ENCODE peak calls at places on chromosomes 1 and 21, in four cellular contexts. J is stomach, N is heart left ventricle, L is PC-9. P is an unnamed sample. For H3K36me3 and H3K4me1, the result is how much of the 10 kb centered on the place peaks cover.

GRCh38 chr1:115671176-115672062 is 29.6 kb downstream of the VANGL1 start:
- DNase-seq in J (no peak), N (no peak), L (peak), P (peak)

GRCh38 chr21:43369124-43369523 is 57.8 kb downstream of the SIK1 start:
- DNase-seq in J (no peak), N (no peak), L (no peak), P (no peak)

GRCh38 chr1:234724517-234725176 is 114.7 kb upstream of the IRF2BP2 start:
- DNase-seq in J (peak), N (peak), L (no peak), P (peak)

GRCh38 chr1:21624577-21625389 is 44.4 kb downstream of the RAP1GAP start:
- DNase-seq in J (peak), N (no peak), L (no peak), P (no peak)

GRCh38 chr1:150235436-150235851 is 468 bp downstream of the ANP32E start:
- DNase-seq in J (no peak), N (no peak), L (no peak), P (peak)

GRCh38 chr1:66316464-66317155 is 217.3 kb upstream of the SGIP1 start:
- DNase-seq in J (no peak), N (no peak), L (no peak), P (no peak)

GRCh38 chr1:96492236-96492635 is 229.3 kb upstream of the PTBP2 start:
- DNase-seq in J (no peak), N (no peak), L (no peak), P (no peak)

GRCh38 chr1:174999926-175000696 is at the start of gene CACYBP:
- DNase-seq in J (peak), N (no peak), L (no peak), P (no peak)

GRCh38 chr1:165697491-165697880 is 876 bp downstream of the ALDH9A1 start:
- DNase-seq in J (no peak), N (no peak), L (no peak), P (no peak)

GRCh38 chr1:188669715-188670114 is 1807.9 kb downstream of the BRINP3 start:
- DNase-seq in J (no peak), N (no peak), L (no peak), P (no peak)

GRCh38 chr21:20942523-20942922 is 55.7 kb upstream of the NCAM2 start:
- DNase-seq in J (no peak), N (no peak), L (no peak), P (no peak)

GRCh38 chr1:36175137-36176095 is 19.5 kb downstream of the MAP7D1 start:
- DNase-seq in J (peak), N (peak), L (no peak), P (no peak)

GRCh38 chr21:27425172-27425571 is 458.3 kb upstream of the ADAMTS5 start:
- DNase-seq in J (no peak), N (no peak), L (no peak), P (no peak)

GRCh38 chr1:103560427-103560826 is 11.0 kb upstream of the AMY2B start:
- DNase-seq in J (no peak), N (no peak), L (no peak), P (no peak)

GRCh38 chr1:65266501-65266900 is 42.8 kb upstream of the DNAJC6 start:
- DNase-seq in J (no peak), N (no peak), L (no peak), P (no peak)

GRCh38 chr1:114756949-114757454 is 782 bp downstream of the CSDE1 start:
- DNase-seq in J (peak), N (peak), L (peak), P (peak)

GRCh38 chr21:43467785-43468184 is 40.9 kb upstream of the SIK1 start:
- DNase-seq in J (no peak), N (peak), L (no peak), P (peak)

GRCh38 chr1:9340864-9341263 is 48.2 kb downstream of the SPSB1 start:
- DNase-seq in J (no peak), N (no peak), L (no peak), P (no peak)

GRCh38 chr1:223834660-223835263 is 11.0 kb downstream of the TP53BP2 start:
- DNase-seq in J (no peak), N (no peak), L (no peak), P (no peak)

GRCh38 chr21:45618846-45619485 is 24.6 kb upstream of the PCBP3 start:
- DNase-seq in J (no peak), N (no peak), L (no peak), P (no peak)

GRCh38 chr1:9615316-9616063 is 26.8 kb downstream of the TMEM201 start:
- DNase-seq in J (peak), N (no peak), L (peak), P (no peak)

GRCh38 chr1:110478886-110479285 is 27.9 kb downstream of the PROK1 start:
- DNase-seq in J (no peak), N (no peak), L (no peak), P (no peak)

GRCh38 chr1:30332100-30333094 is 391.0 kb downstream of the MATN1 start:
- DNase-seq in J (no peak), N (no peak), L (no peak), P (no peak)

GRCh38 chr1:93468681-93469080 is 20.8 kb downstream of the FNBP1L start:
- DNase-seq in J (no peak), N (no peak), L (no peak), P (no peak)

GRCh38 chr1:172351761-172352161 is 68.7 kb upstream of the C1orf105 start:
- DNase-seq in J (no peak), N (no peak), L (peak), P (no peak)

GRCh38 chr21:42878678-42878992 is 704 bp downstream of the WDR4 start:
- DNase-seq in J (no peak), N (no peak), L (no peak), P (no peak)

GRCh38 chr1:51280321-51281096 is 44.4 kb downstream of the RNF11 start:
- DNase-seq in J (no peak), N (no peak), L (no peak), P (no peak)

GRCh38 chr1:74426208-74426932 is 86.0 kb downstream of the LRRC53 start:
- DNase-seq in J (no peak), N (no peak), L (no peak), P (no peak)

GRCh38 chr1:175129997-175130648 is 62.5 kb downstream of the KIAA0040 start:
- DNase-seq in J (no peak), N (no peak), L (no peak), P (no peak)

GRCh38 chr1:64909021-64909420 is 57.3 kb downstream of the JAK1 start:
- DNase-seq in J (no peak), N (no peak), L (no peak), P (no peak)

GRCh38 chr1:19166066-19166465 is 44.0 kb downstream of the UBR4 start:
- DNase-seq in J (no peak), N (no peak), L (no peak), P (no peak)

GRCh38 chr1:175400811-175401210 is 208.2 kb upstream of the KIAA0040 start:
- DNase-seq in J (no peak), N (no peak), L (no peak), P (no peak)

GRCh38 chr1:20871419-20871818 is 84.3 kb upstream of the HP1BP3 start:
- DNase-seq in J (no peak), N (no peak), L (no peak), P (no peak)

GRCh38 chr1:41482906-41483895 is 1.3 kb downstream of the EDN2 start:
- DNase-seq in J (no peak), N (peak), L (no peak), P (no peak)

GRCh38 chr1:78145105-78145580 is 99.4 kb downstream of the GIPC2 start:
- DNase-seq in J (peak), N (peak), L (peak), P (peak)

GRCh38 chr1:52403566-52404115 is 582 bp downstream of the ORC1 start:
- DNase-seq in J (no peak), N (no peak), L (no peak), P (no peak)

GRCh38 chr1:219220945-219221344 is 47.3 kb downstream of the LYPLAL1 start:
- DNase-seq in J (no peak), N (peak), L (no peak), P (no peak)

DNA sequence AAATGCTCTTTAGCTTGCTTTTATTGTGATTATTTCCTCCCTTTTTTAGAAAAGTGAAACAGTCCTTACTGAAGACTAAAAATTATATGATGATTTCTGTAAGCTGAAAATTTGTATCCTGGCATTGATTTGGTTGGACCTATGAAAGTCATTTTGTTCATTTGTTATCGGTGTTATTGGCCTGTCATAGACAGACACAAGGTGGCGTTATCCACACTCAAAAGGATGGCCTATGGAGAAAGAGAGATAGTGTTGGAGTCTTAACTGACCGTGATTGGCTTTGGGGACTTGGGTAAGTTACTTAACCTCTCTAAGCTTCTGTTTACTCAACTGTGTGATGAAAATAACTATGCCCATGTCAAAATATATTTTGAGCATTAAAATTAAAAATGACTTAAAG is 203.6 kb upstream of the CHODL start:
- DNase-seq in J (no peak), N (no peak), L (no peak), P (no peak)
- TF ChIP-seq CTCF in J (no peak), N (peak), L (peak), P (no peak)

GRCh38 chr1:44777547-44777946 is 2.2 kb downstream of the RPS8 start:
- DNase-seq in J (no peak), N (no peak), L (no peak), P (no peak)
- H3K36me3 ChIP-seq in J (half or more), N (under half), L (under half), P (under half)

GRCh38 chr1:204091066-204091465 is 18.2 kb downstream of the SOX13 start:
- DNase-seq in J (no peak), N (no peak), L (no peak), P (no peak)
- H3K4me1 ChIP-seq in J (half or more), N (half or more), L (under half), P (half or more)

GRCh38 chr1:68321084-68321685 is 88.9 kb upstream of the WLS start:
- DNase-seq in J (peak), N (peak), L (peak), P (peak)
- TF ChIP-seq CTCF in J (peak), N (peak), L (no peak), P (peak)

GRCh38 chr1:203871114-203871875 is 9.9 kb downstream of the SNRPE start:
- DNase-seq in J (no peak), N (no peak), L (peak), P (peak)
- H3K36me3 ChIP-seq in J (half or more), N (under half), L (under half), P (under half)

DNA sequence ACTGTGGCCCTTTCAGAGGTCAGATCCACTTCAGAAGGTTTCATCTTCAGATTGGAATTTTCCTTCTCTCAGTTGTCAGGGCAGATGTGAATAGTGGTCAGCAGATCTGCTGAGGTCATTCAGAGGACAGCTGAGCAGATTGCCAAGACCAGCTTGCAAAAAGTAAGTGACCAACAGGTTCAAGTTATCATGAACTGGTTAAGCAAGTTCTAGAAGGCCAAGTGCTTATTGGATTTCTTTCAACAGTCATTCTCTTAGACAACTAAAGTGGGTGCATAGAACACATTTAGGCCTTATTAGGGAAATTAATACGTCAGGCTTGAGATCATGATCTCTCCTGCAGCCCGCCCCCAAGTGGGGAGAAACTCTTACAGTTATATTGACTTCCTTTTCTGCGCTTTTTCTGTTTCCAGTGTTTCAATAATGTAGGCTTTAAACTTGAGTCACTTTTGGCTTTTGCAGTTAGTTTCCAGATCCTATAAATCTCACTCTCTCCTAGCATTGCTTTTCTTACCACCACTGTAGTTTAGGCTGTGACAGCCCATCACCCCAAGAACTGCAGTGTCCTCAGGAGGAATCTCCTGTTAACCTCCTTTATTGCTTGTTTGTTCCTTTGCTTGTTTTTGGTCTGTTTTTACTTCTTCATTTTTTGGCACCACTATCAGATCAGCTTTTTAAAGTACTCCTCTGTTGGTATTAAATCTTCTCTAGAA is 96.4 kb downstream of the C1orf21 start:
- DNase-seq in J (peak), N (peak), L (peak), P (peak)
- H3K4me1 ChIP-seq in J (half or more), N (half or more), L (under half), P (under half)

GRCh38 chr1:161905269-161905884 is 118.3 kb downstream of the OLFML2B start:
- DNase-seq in J (peak), N (no peak), L (no peak), P (peak)
- TF ChIP-seq CTCF in J (peak), N (peak), L (peak), P (peak)

GRCh38 chr21:37182222-37182621 is 84.9 kb downstream of the VPS26C start:
- DNase-seq in J (no peak), N (no peak), L (no peak), P (no peak)
- H3K36me3 ChIP-seq in J (half or more), N (under half), L (under half), P (under half)

GRCh38 chr1:82423174-82423815 is 622.6 kb downstream of the ADGRL2 start:
- DNase-seq in J (no peak), N (no peak), L (no peak), P (no peak)

GRCh38 chr1:82420584-82420983 is 619.9 kb downstream of the ADGRL2 start:
- DNase-seq in J (no peak), N (no peak), L (no peak), P (no peak)

DNA sequence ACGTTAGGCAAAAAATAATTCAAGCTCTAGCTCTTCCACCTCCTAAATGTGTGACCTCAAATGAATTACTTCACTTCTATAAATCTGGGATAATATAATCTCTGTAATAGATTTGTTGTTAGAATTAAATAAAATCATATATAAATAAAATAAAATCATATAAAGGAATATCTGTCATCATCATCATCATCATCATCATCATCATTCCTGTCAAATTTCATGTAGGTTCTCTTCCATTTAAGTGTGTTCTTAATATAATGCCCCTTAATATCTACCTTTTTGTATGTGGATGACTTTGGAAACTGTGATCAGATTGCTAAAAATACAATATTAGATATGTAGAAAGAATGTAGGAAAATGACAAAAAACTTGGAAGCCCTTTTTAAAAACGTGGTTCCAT is 621.0 kb downstream of the ADGRL2 start:
- DNase-seq in J (no peak), N (no peak), L (no peak), P (no peak)
- H3K4me1 ChIP-seq in J (under half), N (under half), L (under half), P (under half)

P was measured in mucosa of descending colon.